ENCODE peak calls at places on chromosome 5, in ten cellular contexts. U, F, O, A, P, L, Y, B, T and X are unnamed samples.
A peak's percentile ranks its signal among the peaks of the same experiment; 100 is the strongest.

GRCh38 chr5:88883059-88883565 is at the start of gene MEF2C:
- DNase-seq in U (no peak), A (peak; percentile 88), F (peak; percentile 87), O (peak; percentile 91), T (peak; percentile 90), B (peak; percentile 63), L (peak; percentile 93), P (peak; percentile 67), Y (peak; percentile 80), X (peak; percentile 24)

GRCh38 chr5:27158775-27159174 is 120.4 kb upstream of the CDH9 start:
- DNase-seq in U (no peak), T (no peak), F (peak; percentile 47), A (no peak), B (no peak), L (peak; percentile 0), P (no peak), Y (no peak), O (no peak), X (no peak)

GRCh38 chr5:123209163-123210013 is 120.3 kb downstream of the PRDM6 start:
- DNase-seq in A (no peak), F (peak; percentile 93), Y (no peak), U (peak; percentile 61), T (no peak), L (peak; percentile 93), O (no peak), P (no peak), B (no peak), X (peak; percentile 27)

GRCh38 chr5:443239-444151 is 519 bp downstream of the EXOC3 start:
- DNase-seq in F (no peak), T (no peak), B (no peak), U (peak; percentile 52), O (peak; percentile 90), P (peak; percentile 62), Y (no peak), A (peak; percentile 66), L (no peak), X (no peak)

GRCh38 chr5:148499461-148499860 is 115.7 kb downstream of the FBXO38 start:
- DNase-seq in A (no peak), L (no peak), P (no peak), B (no peak), O (no peak), F (peak; percentile 29), T (no peak), U (no peak), Y (no peak), X (no peak)

GRCh38 chr5:147576646-147577535 is 67.0 kb upstream of the DPYSL3 start:
- DNase-seq in A (peak; percentile 72), T (peak; percentile 56), L (peak; percentile 60), P (peak; percentile 37), Y (peak; percentile 49), O (no peak), B (peak; percentile 81), F (peak; percentile 26), U (no peak), X (no peak)

GRCh38 chr5:95984287-95984938 is 22.8 kb upstream of the ELL2 start:
- DNase-seq in L (peak; percentile 48), U (no peak), Y (no peak), F (peak; percentile 78), B (no peak), T (no peak), P (no peak), O (no peak), A (no peak), X (no peak)

GRCh38 chr5:45521067-45521466 is 175.1 kb downstream of the HCN1 start:
- DNase-seq in T (peak; percentile 34), A (no peak), F (no peak), Y (no peak), U (no peak), B (peak; percentile 49), P (no peak), L (no peak), O (no peak), X (no peak)

GRCh38 chr5:73304381-73304780 is 131.4 kb downstream of the TMEM174 start:
- DNase-seq in L (no peak), Y (no peak), A (no peak), B (no peak), U (no peak), P (no peak), T (no peak), F (no peak), O (no peak), X (no peak)

GRCh38 chr5:10876345-10876744 is 115.3 kb upstream of the DAP start:
- DNase-seq in L (no peak), U (no peak), F (no peak), B (no peak), O (no peak), T (no peak), A (no peak), Y (no peak), P (no peak), X (no peak)

GRCh38 chr5:15943487-15943886 is 236.1 kb downstream of the MARCHF11 start:
- DNase-seq in L (peak; percentile 12), T (no peak), U (no peak), A (no peak), P (no peak), F (peak; percentile 81), B (no peak), Y (no peak), O (no peak), X (no peak)

GRCh38 chr5:53087596-53087995 is 22.0 kb downstream of the MOCS2 start:
- DNase-seq in Y (no peak), A (no peak), B (no peak), O (no peak), L (no peak), U (no peak), F (no peak), P (no peak), T (no peak), X (no peak)

GRCh38 chr5:181173420-181174342 is 26.3 kb downstream of the OR2V2 start:
- DNase-seq in A (no peak), L (no peak), U (no peak), F (peak; percentile 80), P (no peak), B (peak; percentile 49), O (no peak), T (no peak), Y (peak; percentile 59), X (no peak)

GRCh38 chr5:23506329-23507236 is 826 bp upstream of the PRDM9 start:
- DNase-seq in T (no peak), O (no peak), F (no peak), P (no peak), B (peak; percentile 18), L (no peak), U (no peak), A (no peak), Y (peak; percentile 16), X (no peak)

GRCh38 chr5:118042076-118042475 is 946.3 kb downstream of the DTWD2 start:
- DNase-seq in T (no peak), P (no peak), F (no peak), U (no peak), Y (peak; percentile 7), L (no peak), A (no peak), O (no peak), B (no peak), X (no peak)
- TF ChIP-seq CTCF in T (no peak), P (no peak), F (peak; percentile 25), U (no peak), Y (no peak), L (no peak), A (no peak), O (no peak), B (no peak), X (peak; percentile 24)

DNA sequence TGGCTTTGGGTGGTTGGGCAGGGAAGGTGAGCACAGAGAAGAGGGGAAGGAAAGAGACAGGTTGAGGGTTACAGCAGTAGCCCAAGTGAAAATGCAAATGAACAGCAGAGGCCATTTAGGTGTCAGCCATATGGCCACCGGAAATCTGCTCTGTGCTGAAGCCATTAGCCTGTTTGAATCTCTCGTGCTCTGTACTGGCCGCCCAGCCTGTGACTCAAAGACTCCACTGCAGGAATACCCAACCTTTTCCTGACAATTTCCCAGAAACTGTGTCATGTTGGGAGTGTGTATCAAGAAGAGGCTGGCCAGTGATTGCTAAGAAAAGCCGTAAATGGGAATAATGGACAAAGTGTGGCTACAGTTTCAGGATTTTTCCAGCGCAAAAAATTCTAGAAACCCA is 35.9 kb upstream of the RAI14 start:
- DNase-seq in U (no peak), Y (no peak), T (no peak), O (no peak), F (peak; percentile 61), L (no peak), B (no peak), A (no peak), P (no peak), X (no peak)
- TF ChIP-seq CTCF in U (no peak), Y (no peak), T (no peak), O (no peak), F (no peak), L (no peak), B (no peak), A (no peak), P (no peak), X (no peak)

DNA sequence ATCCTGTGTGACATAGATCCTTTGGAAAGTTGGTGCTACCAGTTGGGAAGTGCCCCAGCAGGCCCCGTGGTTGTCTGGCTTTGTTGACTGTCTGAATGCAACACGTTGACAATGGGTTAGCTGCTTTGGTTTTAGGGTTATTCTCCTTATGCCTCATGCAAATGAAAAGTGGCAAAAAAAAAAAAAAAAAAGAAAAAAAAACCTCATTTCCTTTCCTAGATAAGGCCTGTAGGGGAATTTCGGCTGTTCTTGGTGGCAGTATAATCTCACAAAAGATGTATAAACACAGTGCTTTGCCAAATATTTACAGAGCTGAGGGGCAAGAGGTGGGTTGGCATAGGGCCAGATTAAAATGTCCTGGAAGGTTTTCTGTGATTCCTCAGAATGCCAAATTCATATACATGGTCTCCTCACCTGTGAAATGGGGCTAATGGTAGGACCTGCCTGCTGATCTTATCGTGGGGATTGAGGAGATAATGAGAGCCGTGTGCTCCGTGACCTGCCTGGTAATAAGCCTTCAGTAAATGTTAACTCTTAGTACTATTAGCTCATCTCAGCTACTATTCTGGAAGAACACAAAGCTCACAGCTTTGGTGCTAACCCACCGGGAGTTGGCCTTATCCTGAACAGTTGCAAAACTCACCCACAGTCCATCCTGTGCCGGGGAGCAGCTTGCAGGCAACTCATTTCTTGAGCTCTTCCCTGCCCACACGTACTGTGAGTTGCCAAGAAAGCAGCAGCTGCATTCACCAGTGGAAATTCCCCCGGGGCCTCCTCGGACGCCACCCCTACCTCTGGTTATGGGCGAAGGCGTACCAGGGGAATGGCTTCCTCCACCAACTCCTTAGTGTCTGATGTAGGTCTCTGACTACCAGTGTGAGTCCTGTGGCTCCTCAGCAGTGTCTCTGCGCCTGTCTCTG is 220.3 kb downstream of the NR3C1 start:
- DNase-seq in O (no peak), F (peak; percentile 76), P (peak; percentile 42), B (no peak), L (peak; percentile 56), A (no peak), U (no peak), Y (no peak), T (peak; percentile 23), X (no peak)
- TF ChIP-seq CTCF in O (no peak), F (no peak), P (no peak), B (no peak), L (no peak), A (no peak), U (no peak), Y (no peak), T (no peak), X (no peak)

DNA sequence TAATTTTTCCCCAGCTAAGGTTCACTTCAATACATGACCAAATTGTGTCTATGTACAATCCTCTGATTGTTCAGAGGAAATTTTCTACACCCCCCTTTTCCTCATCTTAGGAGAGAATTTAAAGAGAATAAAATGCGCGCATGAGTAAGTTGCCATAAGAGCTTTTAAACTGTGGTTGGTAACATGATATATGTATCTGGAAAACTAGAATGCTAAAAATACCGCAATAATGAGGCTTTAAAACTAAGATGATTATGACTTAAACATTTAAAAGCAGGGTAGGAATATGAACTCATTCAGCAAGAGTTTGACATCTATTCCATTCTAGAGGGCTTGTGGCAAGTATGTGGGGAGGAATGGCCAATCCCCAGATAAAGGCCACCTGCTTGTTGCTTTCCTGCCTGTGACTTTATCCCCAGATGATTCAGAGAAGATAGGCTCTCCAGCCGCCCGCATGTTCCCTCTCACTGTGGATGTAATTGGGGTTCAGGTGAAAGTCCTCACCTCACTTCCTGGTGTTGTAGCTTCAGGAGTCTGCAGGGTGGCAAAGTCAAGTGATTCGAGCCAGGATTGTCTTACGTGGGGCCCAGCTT is 26.5 kb upstream of the BASP1 start:
- DNase-seq in U (peak; percentile 44), B (no peak), A (no peak), Y (no peak), F (peak; percentile 74), O (no peak), P (no peak), T (no peak), L (no peak), X (no peak)
- TF ChIP-seq CTCF in U (no peak), B (no peak), A (no peak), Y (no peak), F (no peak), O (no peak), P (no peak), T (no peak), L (no peak), X (no peak)